ENCODE peak calls at places on chromosomes 1 and 21, in nine cellular contexts. K, R, E, F, J, H, O, U and A are unnamed samples.
A peak's percentile ranks its signal among the peaks of the same experiment; 100 is the strongest.

GRCh38 chr1:168164771-168165170 is 14.0 kb upstream of the TIPRL start:
- DNase-seq in K (no peak), R (no peak), E (no peak), F (no peak), J (no peak), H (no peak), O (no peak), U (no peak), A (no peak)

GRCh38 chr21:34345091-34345871 is 18.5 kb upstream of the KCNE2 start:
- DNase-seq in K (no peak), R (no peak), E (no peak), F (no peak), J (no peak), H (no peak), O (no peak), U (peak; percentile 27), A (no peak)

GRCh38 chr21:23951251-23951650 is 1656.0 kb downstream of the MRPL39 start:
- DNase-seq in K (no peak), R (no peak), E (no peak), F (peak; percentile 7), J (no peak), H (no peak), O (no peak), U (no peak), A (no peak)

GRCh38 chr1:246367046-246367445 is 140.0 kb downstream of the SMYD3 start:
- DNase-seq in K (no peak), R (no peak), E (no peak), F (no peak), J (no peak), H (no peak), O (no peak), U (no peak), A (no peak)

GRCh38 chr1:41504126-41505035 is 19.9 kb upstream of the EDN2 start:
- DNase-seq in K (peak; percentile 58), R (no peak), E (no peak), F (no peak), J (no peak), H (no peak), O (no peak), U (no peak), A (no peak)

GRCh38 chr21:16539041-16539440 is 809.3 kb downstream of the USP25 start:
- DNase-seq in K (no peak), R (no peak), E (no peak), F (no peak), J (no peak), H (no peak), O (no peak), U (no peak), A (no peak)

GRCh38 chr1:31753623-31754349 is 10.4 kb downstream of the ADGRB2 start:
- DNase-seq in K (peak; percentile 54), R (no peak), E (no peak), F (no peak), J (peak; percentile 52), H (no peak), O (no peak), U (peak; percentile 61), A (no peak)

GRCh38 chr1:213327318-213327667 is 276.3 kb downstream of the RPS6KC1 start:
- DNase-seq in K (peak; percentile 33), R (no peak), E (no peak), F (peak; percentile 69), J (peak; percentile 31), H (no peak), O (no peak), U (peak; percentile 29), A (no peak)

GRCh38 chr1:223456747-223457146 is 63.5 kb downstream of the CCDC185 start:
- DNase-seq in K (no peak), R (no peak), E (no peak), F (no peak), J (no peak), H (no peak), O (no peak), U (no peak), A (no peak)

GRCh38 chr1:67988066-67988465 is 62.4 kb downstream of the DIRAS3 start:
- DNase-seq in K (no peak), R (no peak), E (no peak), F (no peak), J (no peak), H (no peak), O (no peak), U (no peak), A (no peak)

DNA sequence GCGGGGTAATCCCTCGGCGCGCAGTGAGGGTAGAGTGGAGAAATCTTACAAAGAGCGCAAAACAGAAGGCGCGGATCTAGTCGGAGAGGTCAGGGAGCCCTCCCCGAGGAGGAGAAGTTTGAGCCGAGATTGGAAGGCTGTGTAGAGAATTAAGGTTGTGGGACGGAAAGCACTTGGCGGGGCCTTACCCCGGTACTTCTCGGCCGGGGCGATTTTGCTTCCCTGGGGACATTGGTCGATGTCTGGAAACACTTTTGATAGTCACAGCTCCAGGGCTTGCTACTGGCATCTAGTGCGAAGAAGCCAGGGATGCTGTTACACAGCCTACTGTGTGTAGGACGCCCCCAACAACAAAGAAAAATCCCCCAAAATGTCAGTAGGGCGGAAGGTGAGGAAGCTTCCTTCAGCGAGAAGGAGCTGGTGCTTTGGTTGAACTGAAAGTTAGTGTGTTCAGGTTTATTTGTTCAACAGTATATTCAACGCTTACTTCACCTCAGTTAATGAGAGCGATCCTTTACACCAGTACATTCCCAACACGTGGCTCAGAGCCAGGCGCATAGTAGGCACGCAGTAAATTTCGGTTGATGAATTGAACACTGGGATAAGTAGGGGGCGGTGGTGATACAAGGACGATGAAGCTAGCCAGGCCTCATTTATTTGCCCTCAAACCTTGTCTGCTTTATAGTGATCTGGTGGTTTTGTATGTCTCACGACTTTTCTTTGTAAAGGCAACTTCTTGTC is 814 bp downstream of the CEP85 start:
- DNase-seq in K (no peak), R (peak; percentile 28), E (peak; percentile 85), F (no peak), J (peak; percentile 16), H (peak; percentile 53), O (peak; percentile 28), U (no peak), A (no peak)
- TF ChIP-seq CTCF in K (no peak), R (peak; percentile 16), E (no peak), F (peak; percentile 15), J (no peak), H (peak; percentile 45), O (no peak), U (no peak), A (no peak)

DNA sequence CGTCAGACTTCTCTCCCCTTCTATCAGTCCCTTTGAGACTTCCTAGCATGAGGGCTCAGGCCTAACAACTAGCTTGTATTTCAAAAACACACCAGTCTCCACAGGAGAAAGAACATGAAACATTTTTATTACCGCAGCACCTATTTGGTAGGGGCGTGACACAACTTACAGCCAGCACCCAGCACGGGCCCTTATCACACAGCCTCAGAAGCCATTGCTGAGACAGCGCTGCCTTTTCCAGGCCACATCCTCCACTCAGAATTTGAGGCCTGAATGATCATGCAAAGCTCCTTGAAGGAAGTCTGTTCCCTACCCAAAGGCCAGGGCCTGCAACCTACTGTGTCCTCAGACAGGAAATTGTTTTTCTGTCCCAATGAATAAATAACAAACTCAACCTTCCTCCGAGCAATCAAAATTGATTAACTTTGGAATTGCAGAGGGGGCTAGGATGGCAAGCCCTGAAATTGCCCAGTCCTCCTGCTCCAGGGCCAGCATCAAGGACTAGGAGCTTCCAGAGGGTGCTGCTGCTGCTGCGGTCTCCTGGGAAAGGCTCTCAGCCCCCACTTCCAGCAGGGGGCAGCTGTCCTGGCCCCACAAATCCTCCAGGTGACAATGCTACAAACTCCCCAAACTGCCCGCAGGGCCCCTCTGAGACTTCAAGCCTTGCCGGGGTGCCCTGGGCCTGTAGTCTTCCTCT is 94.3 kb upstream of the GALNT2 start:
- DNase-seq in K (no peak), R (peak; percentile 22), E (peak; percentile 48), F (no peak), J (no peak), H (peak; percentile 36), O (no peak), U (no peak), A (no peak)
- TF ChIP-seq CTCF in K (peak; percentile 23), R (peak; percentile 27), E (peak; percentile 56), F (peak; percentile 30), J (peak; percentile 7), H (peak; percentile 61), O (no peak), U (peak; percentile 40), A (no peak)

GRCh38 chr1:235881930-235882700 is 15.4 kb upstream of the LYST start:
- DNase-seq in K (no peak), R (no peak), E (no peak), F (no peak), J (no peak), H (no peak), O (no peak), U (no peak), A (no peak)

GRCh38 chr1:235887676-235888075 is 21.0 kb upstream of the LYST start:
- DNase-seq in K (no peak), R (no peak), E (no peak), F (no peak), J (no peak), H (no peak), O (no peak), U (no peak), A (no peak)

GRCh38 chr1:235882816-235883215 is 16.1 kb upstream of the LYST start:
- DNase-seq in K (no peak), R (no peak), E (no peak), F (no peak), J (no peak), H (no peak), O (no peak), U (no peak), A (no peak)

GRCh38 chr1:235885654-235886238 is 19.0 kb upstream of the LYST start:
- DNase-seq in K (no peak), R (no peak), E (no peak), F (no peak), J (no peak), H (no peak), O (no peak), U (no peak), A (no peak)

GRCh38 chr1:235883261-235883927 is 16.7 kb upstream of the LYST start:
- DNase-seq in K (peak; percentile 73), R (peak; percentile 48), E (no peak), F (peak; percentile 89), J (peak; percentile 88), H (no peak), O (no peak), U (peak; percentile 83), A (no peak)
- TF ChIP-seq CTCF in K (no peak), R (no peak), E (no peak), F (no peak), J (no peak), H (no peak), O (no peak), U (no peak), A (no peak)

DNA sequence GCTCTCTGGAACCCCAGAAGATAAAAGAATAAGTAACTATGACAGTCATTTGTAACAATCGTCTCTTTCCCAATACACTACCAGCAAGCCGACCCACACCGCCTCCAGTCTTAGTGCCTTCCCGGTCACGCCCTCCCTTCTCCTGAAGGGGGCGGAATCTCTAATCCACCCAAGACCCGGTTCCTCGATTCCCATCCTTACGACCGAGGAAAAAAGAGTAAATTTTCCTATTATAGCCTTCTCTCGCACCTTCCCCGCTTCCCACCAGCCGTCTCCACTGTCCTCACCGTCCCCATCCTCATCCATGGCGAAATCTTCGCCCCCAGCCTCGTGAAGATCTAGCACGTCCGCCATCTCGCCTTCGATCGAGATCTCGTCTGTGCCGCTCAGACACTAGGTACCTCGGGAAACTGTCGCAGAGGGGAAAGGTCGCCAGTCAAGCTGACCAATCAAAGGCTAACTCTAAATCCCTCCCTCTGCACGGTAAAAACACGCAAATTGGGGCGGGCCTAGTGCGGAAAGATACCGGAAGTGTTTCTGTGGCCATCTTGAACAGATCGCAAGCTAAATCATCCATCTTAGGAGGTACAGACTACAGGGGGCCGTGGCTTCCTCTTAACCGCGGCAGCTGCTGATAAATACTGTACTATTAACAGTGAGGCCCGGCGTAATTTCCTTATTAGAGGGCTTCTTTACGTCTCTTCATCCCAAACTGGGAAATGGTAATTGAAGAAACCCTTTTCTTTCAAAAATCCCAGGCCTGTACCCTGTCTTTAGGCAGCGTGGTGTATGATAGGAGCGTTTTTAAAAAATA is at the start of gene RBM8A:
- DNase-seq in K (peak; percentile 97), R (peak; percentile 89), E (peak; percentile 96), F (peak; percentile 95), J (peak; percentile 91), H (peak; percentile 87), O (peak; percentile 86), U (peak; percentile 91), A (peak; percentile 67)
- TF ChIP-seq CTCF in K (peak; percentile 73), R (peak; percentile 42), E (peak; percentile 66), F (peak; percentile 68), J (peak; percentile 60), H (peak; percentile 49), O (peak; percentile 60), U (peak; percentile 67), A (peak; percentile 51)